ENCODE peak calls at places on chromosomes 3 and 15, in ten cellular contexts. B, Q, W, O, V, U, G, P, Z and D are unnamed samples.

GRCh38 chr3:136023264-136023978 is 57.9 kb downstream of the PPP2R3A start:
- DNase-seq in B (no peak), Q (no peak), W (no peak), O (no peak), V (no peak), U (no peak), G (no peak), P (no peak), Z (no peak), D (no peak)

GRCh38 chr3:33826206-33826605 is 27.8 kb downstream of the PDCD6IP start:
- DNase-seq in B (peak), Q (no peak), W (peak), O (no peak), V (no peak), U (no peak), G (no peak), P (no peak), Z (no peak), D (no peak)

GRCh38 chr3:109685084-109686079 is 348.0 kb upstream of the DPPA4 start:
- DNase-seq in B (peak), Q (peak), W (peak), O (peak), V (peak), U (no peak), G (peak), P (no peak), Z (no peak), D (no peak)

GRCh38 chr3:149384167-149384566 is 6.7 kb upstream of the TM4SF1 start:
- DNase-seq in B (no peak), Q (no peak), W (no peak), O (no peak), V (no peak), U (no peak), G (no peak), P (no peak), Z (no peak), D (no peak)

GRCh38 chr3:124033360-124034015 is 41.6 kb upstream of the ROPN1 start:
- DNase-seq in B (peak), Q (peak), W (no peak), O (peak), V (peak), U (no peak), G (no peak), P (no peak), Z (no peak), D (no peak)

GRCh38 chr15:54353726-54354125 is 375.5 kb downstream of the UNC13C start:
- DNase-seq in B (no peak), Q (no peak), W (no peak), O (no peak), V (no peak), U (no peak), G (no peak), P (no peak), Z (no peak), D (no peak)

GRCh38 chr3:101084404-101084803 is 91.2 kb upstream of the ABI3BP start:
- DNase-seq in B (no peak), Q (no peak), W (no peak), O (peak), V (peak), U (no peak), G (no peak), P (no peak), Z (no peak), D (no peak)

GRCh38 chr15:66100761-66101160 is 152.8 kb downstream of the MEGF11 start:
- DNase-seq in B (no peak), Q (no peak), W (no peak), O (no peak), V (no peak), U (no peak), G (no peak), P (no peak), Z (no peak), D (no peak)

GRCh38 chr15:69092159-69092558 is 68.3 kb upstream of the GLCE start:
- DNase-seq in B (peak), Q (no peak), W (no peak), O (peak), V (peak), U (no peak), G (peak), P (no peak), Z (no peak), D (no peak)

GRCh38 chr15:42364529-42364928 is 5.2 kb downstream of the CAPN3 start:
- DNase-seq in B (no peak), Q (no peak), W (no peak), O (no peak), V (no peak), U (no peak), G (peak), P (no peak), Z (peak), D (no peak)

GRCh38 chr15:58549013-58549779 is 117.4 kb downstream of the LIPC start:
- DNase-seq in B (peak), Q (no peak), W (peak), O (no peak), V (peak), U (no peak), G (no peak), P (no peak), Z (no peak), D (no peak)

GRCh38 chr3:31247063-31247447 is 285.7 kb upstream of the STT3B start:
- DNase-seq in B (no peak), Q (no peak), W (no peak), O (no peak), V (no peak), U (no peak), G (no peak), P (no peak), Z (no peak), D (no peak)

GRCh38 chr3:123884258-123884831 is at the start of gene MYLK:
- DNase-seq in B (peak), Q (peak), W (peak), O (peak), V (peak), U (no peak), G (peak), P (peak), Z (peak), D (no peak)

GRCh38 chr15:81410318-81410753 is 36.3 kb upstream of the TMC3 start:
- DNase-seq in B (peak), Q (peak), W (peak), O (peak), V (peak), U (no peak), G (peak), P (no peak), Z (peak), D (no peak)

GRCh38 chr3:152089528-152089927 is 179.2 kb upstream of the MBNL1 start:
- DNase-seq in B (no peak), Q (no peak), W (no peak), O (no peak), V (no peak), U (no peak), G (no peak), P (no peak), Z (no peak), D (no peak)

GRCh38 chr3:45534580-45535080 is 59.9 kb upstream of the LIMD1 start:
- DNase-seq in B (no peak), Q (no peak), W (no peak), O (no peak), V (no peak), U (no peak), G (no peak), P (no peak), Z (no peak), D (no peak)